ENCODE peak calls at places on chromosomes 5 and 9, in five cellular contexts. One of them, this sample, is unnamed.
A peak's percentile ranks its signal among the peaks of the same experiment; 100 is the strongest.

GRCh38 chr5:177065480-177065879 is 21.2 kb upstream of the FGFR4 start:
- DNase-seq in GM23248: no peak
- DNase-seq in GM23338: no peak
- DNase-seq in fibroblast of lung: no peak
- DNase-seq in tibial artery: no peak
- DNase-seq in this sample: no peak

GRCh38 chr9:108704156-108704852 is 151.5 kb downstream of the ACTL7B start:
- DNase-seq in GM23338: no peak
- DNase-seq in tibial artery: no peak
- DNase-seq in fibroblast of lung: peak; percentile 29
- DNase-seq in GM23248: peak; percentile 54
- DNase-seq in this sample: no peak

GRCh38 chr5:5145651-5146529 is 5.8 kb downstream of the ADAMTS16 start:
- DNase-seq in GM23248: peak; percentile 84
- DNase-seq in tibial artery: no peak
- DNase-seq in GM23338: no peak
- DNase-seq in fibroblast of lung: peak; percentile 42
- DNase-seq in this sample: no peak

GRCh38 chr5:11269515-11269914 is 508.5 kb upstream of the DAP start:
- DNase-seq in fibroblast of lung: no peak
- DNase-seq in GM23248: no peak
- DNase-seq in tibial artery: no peak
- DNase-seq in GM23338: no peak
- DNase-seq in this sample: no peak

GRCh38 chr5:174610968-174611367 is 113.4 kb upstream of the MSX2 start:
- DNase-seq in tibial artery: peak; percentile 39
- DNase-seq in GM23338: no peak
- DNase-seq in fibroblast of lung: peak; percentile 81
- DNase-seq in GM23248: peak; percentile 45
- DNase-seq in this sample: no peak

GRCh38 chr9:72396247-72397091 is 31.5 kb upstream of the ZFAND5 start:
- DNase-seq in GM23248: peak; percentile 53
- DNase-seq in tibial artery: no peak
- DNase-seq in fibroblast of lung: peak; percentile 93
- DNase-seq in GM23338: no peak
- DNase-seq in this sample: peak; percentile 88

GRCh38 chr5:95252801-95253200 is 32.1 kb downstream of the MCTP1 start:
- DNase-seq in GM23338: no peak
- DNase-seq in GM23248: no peak
- DNase-seq in fibroblast of lung: no peak
- DNase-seq in tibial artery: no peak
- DNase-seq in this sample: no peak

GRCh38 chr9:78280982-78281668 is 15.8 kb upstream of the PSAT1 start:
- DNase-seq in fibroblast of lung: peak; percentile 99
- DNase-seq in GM23338: no peak
- DNase-seq in GM23248: peak; percentile 11
- DNase-seq in tibial artery: peak; percentile 50
- DNase-seq in this sample: no peak

GRCh38 chr5:100803391-100803790 is 99.7 kb downstream of the ST8SIA4 start:
- DNase-seq in fibroblast of lung: peak; percentile 84
- DNase-seq in GM23338: no peak
- DNase-seq in tibial artery: no peak
- DNase-seq in GM23248: peak; percentile 60
- DNase-seq in this sample: no peak

GRCh38 chr5:167578977-167579700 is 712.3 kb upstream of the WWC1 start:
- DNase-seq in GM23248: peak; percentile 89
- DNase-seq in tibial artery: no peak
- DNase-seq in GM23338: no peak
- DNase-seq in fibroblast of lung: peak; percentile 73
- DNase-seq in this sample: peak; percentile 69

GRCh38 chr5:154406231-154406630 is 39.6 kb upstream of the SAP30L start:
- DNase-seq in GM23248: peak; percentile 39
- DNase-seq in fibroblast of lung: no peak
- DNase-seq in tibial artery: no peak
- DNase-seq in GM23338: no peak
- DNase-seq in this sample: no peak

GRCh38 chr5:160467555-160468418 is 46.1 kb downstream of the PTTG1 start:
- DNase-seq in fibroblast of lung: peak; percentile 72
- DNase-seq in tibial artery: peak; percentile 72
- DNase-seq in GM23248: peak; percentile 67
- DNase-seq in GM23338: peak; percentile 71
- DNase-seq in this sample: no peak

GRCh38 chr9:112094240-112094639 is 80.9 kb downstream of the SUSD1 start:
- DNase-seq in GM23338: no peak
- DNase-seq in tibial artery: no peak
- DNase-seq in GM23248: no peak
- DNase-seq in fibroblast of lung: no peak
- DNase-seq in this sample: no peak

GRCh38 chr9:4922101-4922500 is 63.0 kb upstream of the JAK2 start:
- DNase-seq in GM23248: no peak
- DNase-seq in fibroblast of lung: no peak
- DNase-seq in tibial artery: no peak
- DNase-seq in GM23338: no peak
- DNase-seq in this sample: no peak

GRCh38 chr9:86687788-86688187 is 259.5 kb downstream of the GAS1 start:
- DNase-seq in tibial artery: no peak
- DNase-seq in fibroblast of lung: no peak
- DNase-seq in GM23338: peak; percentile 3
- DNase-seq in GM23248: peak; percentile 55
- DNase-seq in this sample: no peak

GRCh38 chr9:98978231-98978681 is 34.5 kb downstream of the COL15A1 start:
- DNase-seq in GM23338: peak; percentile 35
- DNase-seq in GM23248: no peak
- DNase-seq in tibial artery: no peak
- DNase-seq in fibroblast of lung: no peak
- DNase-seq in this sample: peak; percentile 74

GRCh38 chr9:8071445-8071798 is 271.8 kb upstream of the DMAC1 start:
- DNase-seq in GM23248: no peak
- DNase-seq in GM23338: no peak
- DNase-seq in fibroblast of lung: no peak
- DNase-seq in tibial artery: no peak
- DNase-seq in this sample: no peak

GRCh38 chr9:108511200-108511756 is 344.5 kb downstream of the ACTL7B start:
- DNase-seq in tibial artery: no peak
- DNase-seq in GM23338: no peak
- DNase-seq in fibroblast of lung: peak; percentile 84
- DNase-seq in GM23248: peak; percentile 97
- DNase-seq in this sample: no peak

GRCh38 chr5:36305571-36306326 is 4.0 kb upstream of the RANBP3L start:
- DNase-seq in GM23338: peak; percentile 72
- DNase-seq in tibial artery: peak; percentile 36
- DNase-seq in fibroblast of lung: peak; percentile 86
- DNase-seq in GM23248: peak; percentile 75
- DNase-seq in this sample: peak; percentile 66

GRCh38 chr5:90709323-90710148 is 150.9 kb downstream of the ADGRV1 start:
- DNase-seq in GM23338: peak; percentile 80
- DNase-seq in GM23248: peak; percentile 63
- DNase-seq in tibial artery: peak; percentile 23
- DNase-seq in fibroblast of lung: peak; percentile 40
- DNase-seq in this sample: peak; percentile 64

GRCh38 chr9:133704711-133705181 is 33.4 kb downstream of the SARDH start:
- DNase-seq in fibroblast of lung: no peak
- DNase-seq in GM23248: no peak
- DNase-seq in tibial artery: no peak
- DNase-seq in GM23338: no peak
- DNase-seq in this sample: no peak

GRCh38 chr9:80994892-80995291 is 694.5 kb downstream of the TLE1 start:
- DNase-seq in GM23338: no peak
- DNase-seq in GM23248: peak; percentile 7
- DNase-seq in fibroblast of lung: peak; percentile 12
- DNase-seq in tibial artery: no peak
- DNase-seq in this sample: no peak

GRCh38 chr9:4344946-4345345 is 45.1 kb upstream of the GLIS3 start:
- DNase-seq in tibial artery: no peak
- DNase-seq in fibroblast of lung: no peak
- DNase-seq in GM23248: no peak
- DNase-seq in GM23338: no peak
- DNase-seq in this sample: no peak

GRCh38 chr5:16784088-16784487 is 152.0 kb downstream of the MYO10 start:
- DNase-seq in tibial artery: no peak
- DNase-seq in GM23248: peak; percentile 82
- DNase-seq in GM23338: no peak
- DNase-seq in fibroblast of lung: peak; percentile 58
- DNase-seq in this sample: no peak

GRCh38 chr5:91219803-91220371 is 163.2 kb downstream of the ARRDC3 start:
- DNase-seq in GM23338: peak; percentile 56
- DNase-seq in fibroblast of lung: peak; percentile 44
- DNase-seq in GM23248: no peak
- DNase-seq in tibial artery: no peak
- DNase-seq in this sample: peak; percentile 42

GRCh38 chr5:9239071-9239470 is 306.8 kb downstream of the SEMA5A start:
- DNase-seq in GM23338: no peak
- DNase-seq in GM23248: peak; percentile 71
- DNase-seq in fibroblast of lung: no peak
- DNase-seq in tibial artery: no peak
- DNase-seq in this sample: no peak

GRCh38 chr5:137176609-137177008 is 322.5 kb downstream of the SPOCK1 start:
- DNase-seq in fibroblast of lung: no peak
- DNase-seq in GM23248: no peak
- DNase-seq in GM23338: no peak
- DNase-seq in tibial artery: no peak
- DNase-seq in this sample: no peak

GRCh38 chr5:54703091-54703490 is 185.5 kb downstream of the SNX18 start:
- DNase-seq in tibial artery: peak; percentile 59
- DNase-seq in fibroblast of lung: peak; percentile 85
- DNase-seq in GM23338: no peak
- DNase-seq in GM23248: peak; percentile 96
- DNase-seq in this sample: no peak

GRCh38 chr5:59107692-59108091 is 524.8 kb downstream of the RAB3C start:
- DNase-seq in GM23248: peak; percentile 17
- DNase-seq in GM23338: no peak
- DNase-seq in tibial artery: no peak
- DNase-seq in fibroblast of lung: peak; percentile 69
- DNase-seq in this sample: no peak

GRCh38 chr9:31013371-31013770 is 1371.1 kb upstream of the ACO1 start:
- DNase-seq in GM23248: no peak
- DNase-seq in tibial artery: no peak
- DNase-seq in GM23338: no peak
- DNase-seq in fibroblast of lung: no peak
- DNase-seq in this sample: no peak

DNA sequence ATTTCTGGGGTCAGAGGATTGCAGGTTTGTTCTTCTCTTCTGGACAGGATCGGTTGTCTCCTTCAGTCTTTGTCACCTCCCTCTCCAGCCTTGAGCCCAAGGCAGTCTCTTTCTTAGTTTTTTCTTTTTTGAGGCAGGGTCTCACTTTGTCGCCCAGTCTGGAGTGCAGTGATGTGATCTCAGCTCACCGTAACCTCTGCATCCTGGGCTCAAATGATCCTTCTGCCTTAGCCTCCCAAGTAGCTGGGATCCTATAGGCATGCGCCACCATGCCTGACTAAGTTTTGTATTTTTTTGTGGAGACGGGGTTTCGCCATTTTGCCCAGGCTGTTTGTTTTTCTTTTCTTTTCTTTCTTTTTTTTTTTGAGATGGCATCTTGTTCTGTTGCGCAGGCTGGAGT is 6.1 kb downstream of the PRRC2B start:
- DNase-seq in fibroblast of lung: no peak
- DNase-seq in GM23338: no peak
- DNase-seq in tibial artery: no peak
- DNase-seq in GM23248: no peak
- DNase-seq in this sample: no peak
- H3K4me1 ChIP-seq in fibroblast of lung: peaks cover 46% of the 10 kb centered on the region
- H3K4me1 ChIP-seq in GM23338: peaks cover 94% of the 10 kb centered on the region
- H3K4me1 ChIP-seq in tibial artery: peaks cover 5% of the 10 kb centered on the region
- H3K4me1 ChIP-seq in GM23248: peaks cover 77% of the 10 kb centered on the region
- H3K4me1 ChIP-seq in this sample: peaks cover 61% of the 10 kb centered on the region

GRCh38 chr9:9917400-9917799 is 695.4 kb downstream of the PTPRD start:
- DNase-seq in GM23338: no peak
- DNase-seq in fibroblast of lung: no peak
- DNase-seq in GM23248: no peak
- DNase-seq in tibial artery: no peak
- DNase-seq in this sample: no peak
- H3K4me1 ChIP-seq in GM23338: peaks cover 6% of the 10 kb centered on the region
- H3K4me1 ChIP-seq in fibroblast of lung: no peaks in the 10 kb centered on the region
- H3K4me1 ChIP-seq in GM23248: no peaks in the 10 kb centered on the region
- H3K4me1 ChIP-seq in tibial artery: no peaks in the 10 kb centered on the region
- H3K4me1 ChIP-seq in this sample: peaks cover 12% of the 10 kb centered on the region

DNA sequence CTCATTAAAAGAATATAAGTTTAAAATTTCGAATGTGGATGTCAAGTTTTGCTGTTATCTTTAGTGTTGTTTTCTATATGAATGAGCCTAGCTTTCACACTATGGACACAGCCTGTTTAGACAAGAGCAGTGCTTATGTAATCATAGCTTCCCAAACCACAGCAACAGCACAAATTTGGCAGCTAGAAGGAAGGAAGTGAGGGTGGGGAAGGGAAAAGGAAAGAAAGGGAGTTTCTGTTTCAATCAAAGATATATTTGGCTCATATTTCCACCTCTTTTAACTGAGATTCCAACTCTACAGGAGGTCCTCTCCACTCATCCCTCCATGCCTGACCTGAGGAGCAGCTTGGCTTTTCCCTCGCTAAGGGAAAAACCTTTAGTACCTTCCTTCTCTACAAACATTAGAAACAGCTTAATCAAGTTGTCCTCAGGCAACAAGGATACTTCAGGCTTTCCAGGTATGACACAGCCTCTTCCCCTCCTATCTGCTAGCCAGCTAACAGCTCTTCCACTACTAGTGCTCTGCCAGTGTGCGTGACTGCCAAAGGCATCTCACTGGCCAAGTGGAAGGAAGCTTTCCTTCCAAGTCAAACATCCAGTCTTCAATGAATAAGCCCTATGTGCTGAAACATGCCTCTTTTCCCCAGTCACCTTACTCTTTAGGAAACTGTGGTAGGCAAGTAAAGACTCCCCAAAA is 268.6 kb upstream of the PTGER4 start:
- DNase-seq in GM23248: peak; percentile 37
- DNase-seq in GM23338: no peak
- DNase-seq in fibroblast of lung: peak; percentile 83
- DNase-seq in tibial artery: peak; percentile 25
- DNase-seq in this sample: no peak
- H3K4me1 ChIP-seq in GM23248: peaks cover 8% of the 10 kb centered on the region
- H3K4me1 ChIP-seq in GM23338: no peaks in the 10 kb centered on the region
- H3K4me1 ChIP-seq in fibroblast of lung: peaks cover 6% of the 10 kb centered on the region
- H3K4me1 ChIP-seq in tibial artery: no peaks in the 10 kb centered on the region
- H3K4me1 ChIP-seq in this sample: no peaks in the 10 kb centered on the region

DNA sequence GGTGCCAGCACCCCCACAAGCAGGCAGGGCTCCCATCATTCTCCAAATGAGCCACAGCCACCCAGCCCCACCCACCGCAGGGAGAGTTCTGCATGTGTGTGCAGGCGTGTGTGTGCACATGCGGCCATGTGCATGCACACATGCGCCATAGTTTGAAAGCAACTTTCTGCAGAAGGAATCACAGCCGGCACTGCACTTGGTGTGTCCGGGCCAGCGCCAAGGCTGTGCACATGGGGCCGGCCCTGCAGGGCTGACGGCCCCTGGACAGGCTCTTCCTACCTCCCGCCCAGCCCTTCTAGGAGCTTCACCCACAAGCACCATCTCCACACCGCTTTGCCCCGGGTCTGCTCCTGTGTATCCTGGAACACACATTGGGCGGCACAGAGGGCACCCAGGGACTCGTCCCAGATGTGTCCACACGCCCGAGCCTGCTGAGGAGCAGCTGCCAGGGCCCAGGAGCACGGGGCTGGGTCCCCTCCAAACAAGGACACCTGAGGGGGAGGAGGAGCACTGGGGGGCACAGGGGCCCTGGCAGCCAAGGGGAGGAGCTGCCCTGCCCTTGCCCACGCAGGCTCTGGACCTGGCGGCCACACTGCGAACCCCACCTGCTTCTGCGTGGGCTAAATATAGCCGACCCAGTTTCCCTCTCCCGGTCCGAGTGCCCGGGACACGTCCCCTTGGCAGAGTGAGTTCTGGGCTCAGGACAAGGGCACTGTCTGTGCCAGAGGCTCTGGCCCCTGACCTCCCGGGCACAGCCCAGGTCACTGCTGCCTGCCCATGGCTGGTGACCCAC is 19.1 kb downstream of the TPPP start:
- DNase-seq in GM23248: peak; percentile 30
- DNase-seq in fibroblast of lung: no peak
- DNase-seq in tibial artery: no peak
- DNase-seq in GM23338: no peak
- DNase-seq in this sample: peak; percentile 28
- H3K4me1 ChIP-seq in GM23248: no peaks in the 10 kb centered on the region
- H3K4me1 ChIP-seq in fibroblast of lung: peaks cover 4% of the 10 kb centered on the region
- H3K4me1 ChIP-seq in tibial artery: no peaks in the 10 kb centered on the region
- H3K4me1 ChIP-seq in GM23338: no peaks in the 10 kb centered on the region
- H3K4me1 ChIP-seq in this sample: peaks cover 16% of the 10 kb centered on the region

This sample was measured in HAP-1.